ENCODE peak calls at places on chromosomes 16 and 17, in ten cellular contexts. J is small intestine, U is A549, D is retina, Z is anterior cingulate cortex, T is lung, C is sciatic nerve, V is C1 segment of cervical spinal cord, B is GM19239, F is T-cell. K is an unnamed sample.

GRCh38 chr16:63577891-63578290 is 1541.7 kb upstream of the CDH8 start:
- DNase-seq in J (no peak), U (no peak), D (no peak), Z (no peak), T (no peak), C (no peak), V (no peak), B (no peak), F (no peak), K (no peak)

GRCh38 chr17:45246861-45247428 is 14.9 kb downstream of the SPATA32 start:
- DNase-seq in J (no peak), U (peak), D (peak), Z (peak), T (no peak), C (no peak), V (no peak), B (no peak), F (peak), K (no peak)

GRCh38 chr17:72176902-72177660 is 56.3 kb downstream of the SOX9 start:
- DNase-seq in J (peak), U (no peak), D (no peak), Z (no peak), T (no peak), C (no peak), V (no peak), B (no peak), F (no peak), K (peak)

GRCh38 chr17:7021993-7022778 is 664 bp upstream of the BCL6B start:
- DNase-seq in J (peak), U (peak), D (peak), Z (peak), T (peak), C (peak), V (no peak), B (peak), F (peak), K (peak)

GRCh38 chr17:63653018-63653417 is 30.8 kb downstream of the MAP3K3 start:
- DNase-seq in J (no peak), U (no peak), D (no peak), Z (no peak), T (no peak), C (no peak), V (no peak), B (no peak), F (no peak), K (no peak)

GRCh38 chr16:89314858-89315257 is 97.4 kb downstream of the ZNF778 start:
- DNase-seq in J (no peak), U (no peak), D (no peak), Z (no peak), T (no peak), C (no peak), V (no peak), B (no peak), F (no peak), K (no peak)

GRCh38 chr17:66567234-66568170 is 265.1 kb downstream of the PRKCA start:
- DNase-seq in J (peak), U (peak), D (peak), Z (peak), T (peak), C (peak), V (no peak), B (peak), F (peak), K (peak)

GRCh38 chr16:1523581-1524245 is 9.8 kb upstream of the TMEM204 start:
- DNase-seq in J (no peak), U (no peak), D (no peak), Z (no peak), T (no peak), C (no peak), V (no peak), B (no peak), F (no peak), K (no peak)

GRCh38 chr16:54484700-54485099 is 198.1 kb upstream of the IRX3 start:
- DNase-seq in J (no peak), U (no peak), D (no peak), Z (no peak), T (no peak), C (no peak), V (no peak), B (no peak), F (no peak), K (no peak)

GRCh38 chr17:66255112-66255511 is 25.9 kb upstream of the APOH start:
- DNase-seq in J (peak), U (peak), D (peak), Z (peak), T (no peak), C (no peak), V (no peak), B (no peak), F (peak), K (peak)